ENCODE peak calls at places on chromosomes 6 and 20, in ten cellular contexts. N, V, U, Y, W, J, Z, P, I and L are unnamed samples.

GRCh38 chr20:63330940-63331339 is 30.2 kb downstream of the CHRNA4 start:
- DNase-seq in N (no peak), V (no peak), U (no peak), Y (no peak), W (no peak), J (no peak), Z (no peak), P (peak), I (no peak), L (no peak)

GRCh38 chr6:124260337-124260736 is 456.7 kb downstream of the NKAIN2 start:
- DNase-seq in N (no peak), V (no peak), U (no peak), Y (no peak), W (no peak), J (no peak), Z (no peak), P (no peak), I (no peak), L (no peak)

GRCh38 chr20:34971873-34972235 is 16.2 kb downstream of the MYH7B start:
- DNase-seq in N (no peak), V (no peak), U (no peak), Y (no peak), W (no peak), J (no peak), Z (no peak), P (no peak), I (no peak), L (no peak)

GRCh38 chr20:1185781-1186334 is 1.1 kb upstream of the TMEM74B start:
- DNase-seq in N (peak), V (no peak), U (peak), Y (peak), W (peak), J (peak), Z (peak), P (peak), I (peak), L (no peak)

GRCh38 chr20:61679473-61679872 is 386.2 kb downstream of the TAF4 start:
- DNase-seq in N (no peak), V (no peak), U (no peak), Y (no peak), W (no peak), J (no peak), Z (no peak), P (no peak), I (no peak), L (no peak)

GRCh38 chr6:166774770-166775169 is 147.7 kb upstream of the RPS6KA2 start:
- DNase-seq in N (no peak), V (no peak), U (no peak), Y (no peak), W (no peak), J (no peak), Z (no peak), P (no peak), I (no peak), L (no peak)

GRCh38 chr6:73923899-73924485 is 228.0 kb downstream of the CD109 start:
- DNase-seq in N (no peak), V (no peak), U (no peak), Y (no peak), W (no peak), J (no peak), Z (no peak), P (no peak), I (no peak), L (no peak)

GRCh38 chr6:138491020-138491419 is 8.3 kb downstream of the NHSL1 start:
- DNase-seq in N (no peak), V (no peak), U (no peak), Y (no peak), W (no peak), J (no peak), Z (no peak), P (no peak), I (no peak), L (no peak)

GRCh38 chr6:44431118-44431725 is 43.7 kb downstream of the CDC5L start:
- DNase-seq in N (peak), V (no peak), U (peak), Y (peak), W (no peak), J (peak), Z (peak), P (no peak), I (peak), L (no peak)

GRCh38 chr20:43943725-43944124 is 29.1 kb downstream of the TOX2 start:
- DNase-seq in N (no peak), V (no peak), U (no peak), Y (no peak), W (no peak), J (no peak), Z (no peak), P (no peak), I (no peak), L (no peak)

GRCh38 chr6:109609737-109610136 is 81.3 kb downstream of the AK9 start:
- DNase-seq in N (no peak), V (no peak), U (no peak), Y (no peak), W (no peak), J (no peak), Z (no peak), P (no peak), I (no peak), L (no peak)

GRCh38 chr20:41594514-41595322 is 23.5 kb downstream of the CHD6 start:
- DNase-seq in N (no peak), V (no peak), U (no peak), Y (no peak), W (no peak), J (no peak), Z (no peak), P (no peak), I (peak), L (no peak)

GRCh38 chr20:52899221-52899620 is 72.9 kb upstream of the TSHZ2 start:
- DNase-seq in N (no peak), V (no peak), U (no peak), Y (no peak), W (no peak), J (no peak), Z (no peak), P (no peak), I (no peak), L (no peak)

GRCh38 chr6:134316733-134317431 is 1.0 kb downstream of the SGK1 start:
- DNase-seq in N (no peak), V (no peak), U (no peak), Y (no peak), W (no peak), J (no peak), Z (no peak), P (no peak), I (no peak), L (no peak)

GRCh38 chr6:108744996-108745395 is 103.2 kb upstream of the ARMC2 start:
- DNase-seq in N (no peak), V (no peak), U (no peak), Y (no peak), W (no peak), J (no peak), Z (no peak), P (no peak), I (no peak), L (no peak)

GRCh38 chr20:52941803-52942202 is 30.4 kb upstream of the TSHZ2 start:
- DNase-seq in N (no peak), V (no peak), U (peak), Y (no peak), W (no peak), J (no peak), Z (no peak), P (no peak), I (no peak), L (no peak)

GRCh38 chr20:38123021-38123587 is 42.0 kb downstream of the TGM2 start:
- DNase-seq in N (no peak), V (no peak), U (no peak), Y (no peak), W (no peak), J (peak), Z (no peak), P (no peak), I (peak), L (peak)

GRCh38 chr6:159759645-159760044 is 2.2 kb upstream of the ACAT2 start:
- DNase-seq in N (no peak), V (no peak), U (no peak), Y (no peak), W (no peak), J (no peak), Z (no peak), P (no peak), I (no peak), L (no peak)

GRCh38 chr6:17706580-17707370 is at the start of gene NUP153:
- DNase-seq in N (peak), V (peak), U (peak), Y (peak), W (peak), J (peak), Z (peak), P (peak), I (peak), L (peak)

GRCh38 chr20:603116-603640 is 6.9 kb downstream of the TCF15 start:
- DNase-seq in N (no peak), V (no peak), U (no peak), Y (no peak), W (no peak), J (no peak), Z (no peak), P (no peak), I (no peak), L (no peak)

GRCh38 chr20:41391587-41392001 is 25.0 kb upstream of the EMILIN3 start:
- DNase-seq in N (no peak), V (no peak), U (no peak), Y (no peak), W (no peak), J (no peak), Z (no peak), P (no peak), I (no peak), L (no peak)

GRCh38 chr20:31698803-31699718 is 23.6 kb downstream of the BCL2L1 start:
- DNase-seq in N (peak), V (peak), U (no peak), Y (peak), W (peak), J (peak), Z (peak), P (no peak), I (peak), L (peak)

GRCh38 chr6:27296106-27296783 is 15.8 kb downstream of the POM121L2 start:
- DNase-seq in N (peak), V (no peak), U (no peak), Y (no peak), W (no peak), J (peak), Z (no peak), P (no peak), I (no peak), L (no peak)

GRCh38 chr6:53168516-53169257 is 20.0 kb upstream of the GCM1 start:
- DNase-seq in N (no peak), V (no peak), U (no peak), Y (no peak), W (no peak), J (no peak), Z (no peak), P (no peak), I (no peak), L (no peak)

GRCh38 chr20:1947535-1947846 is 46.4 kb downstream of the PDYN start:
- DNase-seq in N (no peak), V (no peak), U (no peak), Y (no peak), W (no peak), J (no peak), Z (no peak), P (no peak), I (no peak), L (peak)

GRCh38 chr20:35776513-35777101 is 4.8 kb downstream of the PHF20 start:
- DNase-seq in N (no peak), V (no peak), U (no peak), Y (peak), W (no peak), J (peak), Z (peak), P (no peak), I (no peak), L (peak)

GRCh38 chr6:36621371-36621855 is 27.3 kb downstream of the SRSF3 start:
- DNase-seq in N (no peak), V (no peak), U (no peak), Y (no peak), W (no peak), J (no peak), Z (peak), P (no peak), I (no peak), L (peak)

GRCh38 chr6:36624461-36625160 is 30.4 kb downstream of the SRSF3 start:
- DNase-seq in N (no peak), V (no peak), U (no peak), Y (no peak), W (no peak), J (no peak), Z (peak), P (no peak), I (no peak), L (peak)

GRCh38 chr6:36625161-36625919 is 31.2 kb downstream of the SRSF3 start:
- DNase-seq in N (no peak), V (no peak), U (no peak), Y (no peak), W (no peak), J (no peak), Z (peak), P (no peak), I (no peak), L (peak)

GRCh38 chr6:36622901-36623546 is 28.9 kb downstream of the SRSF3 start:
- DNase-seq in N (no peak), V (no peak), U (no peak), Y (no peak), W (no peak), J (no peak), Z (no peak), P (no peak), I (no peak), L (peak)

GRCh38 chr6:36623547-36624459 is 29.6 kb downstream of the SRSF3 start:
- DNase-seq in N (peak), V (peak), U (no peak), Y (peak), W (peak), J (peak), Z (peak), P (no peak), I (peak), L (peak)
- TF ChIP-seq POLR2AphosphoS5 in N (peak), V (no peak), U (no peak), Y (peak), W (no peak), J (no peak), Z (no peak), P (peak), I (no peak), L (no peak)

GRCh38 chr6:33417903-33418689 is at the start of gene CUTA:
- DNase-seq in N (peak), V (peak), U (peak), Y (peak), W (peak), J (peak), Z (peak), P (peak), I (peak), L (peak)
- TF ChIP-seq POLR2AphosphoS5 in N (peak), V (peak), U (peak), Y (peak), W (peak), J (peak), Z (peak), P (peak), I (peak), L (no peak)

GRCh38 chr6:132526461-132526860 is 11.6 kb upstream of the TAAR9 start:
- DNase-seq in N (no peak), V (no peak), U (no peak), Y (no peak), W (no peak), J (no peak), Z (no peak), P (no peak), I (no peak), L (no peak)
- TF ChIP-seq POLR2AphosphoS5 in N (no peak), V (no peak), U (no peak), Y (no peak), W (no peak), J (no peak), Z (no peak), P (no peak), I (no peak), L (no peak)

GRCh38 chr6:11653028-11653583 is 115.6 kb downstream of the TMEM170B start:
- DNase-seq in N (no peak), V (no peak), U (peak), Y (no peak), W (no peak), J (peak), Z (no peak), P (no peak), I (peak), L (no peak)

GRCh38 chr6:11648436-11648775 is 110.9 kb downstream of the TMEM170B start:
- DNase-seq in N (no peak), V (no peak), U (no peak), Y (no peak), W (no peak), J (no peak), Z (no peak), P (no peak), I (no peak), L (no peak)

GRCh38 chr6:11650711-11651110 is 113.2 kb downstream of the TMEM170B start:
- DNase-seq in N (no peak), V (no peak), U (no peak), Y (no peak), W (no peak), J (no peak), Z (no peak), P (no peak), I (no peak), L (no peak)

GRCh38 chr6:11648889-11649288 is 111.3 kb downstream of the TMEM170B start:
- DNase-seq in N (no peak), V (no peak), U (no peak), Y (no peak), W (no peak), J (no peak), Z (no peak), P (peak), I (no peak), L (no peak)

GRCh38 chr6:11650297-11650696 is 112.7 kb downstream of the TMEM170B start:
- DNase-seq in N (no peak), V (no peak), U (no peak), Y (no peak), W (no peak), J (no peak), Z (no peak), P (no peak), I (no peak), L (no peak)
- TF ChIP-seq POLR2AphosphoS5 in N (no peak), V (no peak), U (no peak), Y (no peak), W (no peak), J (no peak), Z (peak), P (no peak), I (no peak), L (no peak)

GRCh38 chr6:30820196-30820595 is 64.1 kb upstream of the DDR1 start:
- DNase-seq in N (peak), V (no peak), U (no peak), Y (peak), W (no peak), J (peak), Z (peak), P (no peak), I (peak), L (no peak)

GRCh38 chr6:30819287-30819917 is 64.9 kb upstream of the DDR1 start:
- DNase-seq in N (no peak), V (no peak), U (no peak), Y (no peak), W (no peak), J (no peak), Z (no peak), P (no peak), I (no peak), L (no peak)

GRCh38 chr6:30816791-30817739 is 67.3 kb upstream of the DDR1 start:
- DNase-seq in N (no peak), V (no peak), U (no peak), Y (no peak), W (no peak), J (no peak), Z (no peak), P (no peak), I (no peak), L (no peak)

GRCh38 chr6:30821862-30822784 is 62.2 kb upstream of the DDR1 start:
- DNase-seq in N (no peak), V (no peak), U (no peak), Y (no peak), W (no peak), J (peak), Z (no peak), P (no peak), I (peak), L (no peak)

DNA sequence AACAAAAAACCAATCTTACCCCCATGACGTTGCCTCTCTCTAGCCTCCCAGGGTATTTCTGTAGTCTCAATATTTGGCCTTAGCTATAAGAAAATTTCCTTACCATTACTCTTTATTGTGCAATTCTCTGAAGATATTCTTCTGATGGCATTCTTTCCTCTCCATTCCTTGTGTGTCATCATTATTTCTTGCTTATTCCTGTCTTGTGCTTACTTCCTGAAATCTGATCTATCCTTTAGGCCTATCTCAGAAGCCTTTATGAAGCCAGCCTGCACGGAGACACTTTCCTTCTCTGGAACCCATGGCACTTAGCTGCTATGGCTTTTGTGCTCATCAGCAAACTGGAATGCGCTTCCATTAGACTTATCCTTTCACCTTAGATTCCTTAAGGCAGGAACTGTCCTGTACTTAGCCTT is 65.9 kb upstream of the DDR1 start:
- DNase-seq in N (no peak), V (no peak), U (no peak), Y (no peak), W (no peak), J (peak), Z (no peak), P (no peak), I (no peak), L (no peak)
- TF ChIP-seq POLR2AphosphoS5 in N (peak), V (no peak), U (no peak), Y (peak), W (no peak), J (no peak), Z (no peak), P (no peak), I (no peak), L (no peak)

GRCh38 chr6:111573892-111574800 is 31.5 kb downstream of the TRAF3IP2 start:
- DNase-seq in N (no peak), V (peak), U (no peak), Y (no peak), W (no peak), J (no peak), Z (no peak), P (no peak), I (no peak), L (no peak)
- TF ChIP-seq POLR2AphosphoS5 in N (no peak), V (no peak), U (no peak), Y (no peak), W (no peak), J (no peak), Z (no peak), P (no peak), I (no peak), L (peak)

GRCh38 chr6:2938004-2938631 is 33.2 kb downstream of the SERPINB6 start:
- DNase-seq in N (no peak), V (no peak), U (no peak), Y (no peak), W (no peak), J (no peak), Z (no peak), P (no peak), I (no peak), L (peak)

GRCh38 chr6:2938632-2939083 is 32.7 kb downstream of the SERPINB6 start:
- DNase-seq in N (peak), V (no peak), U (no peak), Y (no peak), W (no peak), J (no peak), Z (peak), P (no peak), I (peak), L (no peak)

GRCh38 chr6:2940010-2940850 is 31.1 kb downstream of the SERPINB6 start:
- DNase-seq in N (no peak), V (no peak), U (no peak), Y (no peak), W (peak), J (no peak), Z (no peak), P (no peak), I (peak), L (peak)

GRCh38 chr6:2940851-2941250 is 30.5 kb downstream of the SERPINB6 start:
- DNase-seq in N (no peak), V (no peak), U (no peak), Y (no peak), W (no peak), J (no peak), Z (no peak), P (no peak), I (no peak), L (peak)

GRCh38 chr6:2939315-2940009 is 31.9 kb downstream of the SERPINB6 start:
- DNase-seq in N (no peak), V (no peak), U (no peak), Y (no peak), W (no peak), J (no peak), Z (no peak), P (peak), I (no peak), L (peak)
- TF ChIP-seq POLR2AphosphoS5 in N (no peak), V (no peak), U (no peak), Y (no peak), W (no peak), J (no peak), Z (no peak), P (no peak), I (no peak), L (no peak)

GRCh38 chr20:57747889-57748456 is 38.2 kb upstream of the PMEPA1 start:
- DNase-seq in N (no peak), V (no peak), U (no peak), Y (no peak), W (no peak), J (no peak), Z (no peak), P (peak), I (no peak), L (no peak)

GRCh38 chr20:57746832-57747404 is 37.1 kb upstream of the PMEPA1 start:
- DNase-seq in N (no peak), V (no peak), U (no peak), Y (no peak), W (no peak), J (no peak), Z (no peak), P (no peak), I (no peak), L (no peak)

GRCh38 chr20:57749861-57750260 is 40.0 kb upstream of the PMEPA1 start:
- DNase-seq in N (no peak), V (no peak), U (no peak), Y (no peak), W (no peak), J (no peak), Z (no peak), P (no peak), I (no peak), L (no peak)

GRCh38 chr20:57749131-57749690 is 39.4 kb upstream of the PMEPA1 start:
- DNase-seq in N (no peak), V (no peak), U (no peak), Y (no peak), W (no peak), J (no peak), Z (no peak), P (peak), I (no peak), L (no peak)

DNA sequence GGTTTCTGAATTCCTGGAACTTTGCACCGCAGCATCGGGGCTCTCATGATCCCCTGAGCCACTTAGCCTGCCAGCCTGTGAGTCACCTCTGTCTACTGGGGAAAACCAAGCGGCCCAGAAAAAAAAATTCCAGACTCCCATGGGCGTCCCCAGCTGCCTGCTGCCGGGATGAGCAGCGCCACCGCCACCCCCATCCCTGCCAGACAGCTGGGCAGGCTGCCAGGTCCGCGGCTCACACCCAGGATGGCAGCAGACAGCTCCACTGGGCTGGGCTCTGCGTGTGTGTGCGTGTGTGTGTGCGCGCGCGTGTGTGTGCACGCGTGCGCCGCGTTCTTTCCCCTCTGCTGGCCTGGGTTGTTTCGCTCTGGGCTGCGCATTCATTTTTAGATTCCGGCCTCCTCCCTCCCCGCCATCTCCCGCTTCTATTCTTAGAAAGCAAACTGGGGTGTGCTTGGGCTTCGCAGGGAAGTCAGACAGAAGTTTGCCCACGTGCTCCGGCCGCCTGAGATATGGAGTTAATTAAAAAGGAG is 38.9 kb upstream of the PMEPA1 start:
- DNase-seq in N (peak), V (no peak), U (no peak), Y (peak), W (peak), J (no peak), Z (peak), P (peak), I (peak), L (peak)
- TF ChIP-seq POLR2AphosphoS5 in N (no peak), V (no peak), U (no peak), Y (peak), W (no peak), J (no peak), Z (peak), P (peak), I (no peak), L (no peak)